ENCODE peak calls at places on chromosomes 12 and 14, in six cellular contexts. X is hippocampal formation, J is DMS153, U is NCI-H69, D is uterus, M is cardiac muscle cell. L is an unnamed sample.

GRCh38 chr14:71521736-71522135 is 410.5 kb upstream of the RGS6 start:
- DNase-seq in J (no peak), D (no peak), X (no peak), U (peak; percentile 80), M (no peak), L (no peak)

GRCh38 chr14:49865431-49865859 is 12.9 kb upstream of the NEMF start:
- DNase-seq in J (no peak), D (peak; percentile 71), X (peak; percentile 38), U (peak; percentile 80), M (peak; percentile 84), L (peak; percentile 78)

GRCh38 chr14:49786315-49786714 is 18.4 kb downstream of the KLHDC2 start:
- DNase-seq in M (no peak), D (no peak), X (no peak), J (no peak), U (no peak), L (no peak)

GRCh38 chr12:98998697-98999299 is 353.7 kb downstream of the APAF1 start:
- DNase-seq in X (no peak), J (peak; percentile 4), U (peak; percentile 63), D (no peak), M (peak; percentile 59), L (peak; percentile 81)

GRCh38 chr12:123532021-123532420 is 1.5 kb downstream of the RILPL1 start:
- DNase-seq in X (peak; percentile 26), M (no peak), U (peak; percentile 12), J (no peak), D (no peak), L (no peak)

GRCh38 chr14:100213956-100214767 is 24.8 kb upstream of the YY1 start:
- DNase-seq in U (peak; percentile 98), D (peak; percentile 83), X (peak; percentile 71), J (peak; percentile 65), M (peak; percentile 96), L (peak; percentile 97)

GRCh38 chr14:97802974-97803373 is 1005.8 kb downstream of the VRK1 start:
- DNase-seq in U (no peak), J (no peak), X (no peak), D (no peak), M (no peak), L (no peak)

GRCh38 chr14:105525861-105526780 is at the start of gene TMEM121:
- DNase-seq in X (peak; percentile 16), D (no peak), M (peak; percentile 48), J (no peak), U (peak; percentile 78), L (peak; percentile 47)

GRCh38 chr14:96271421-96271762 is 15.4 kb downstream of the BDKRB1 start:
- DNase-seq in X (no peak), D (no peak), J (no peak), U (no peak), M (no peak), L (no peak)

L was measured in DMS53.